ENCODE peak calls at places on chromosomes 2 and 18, in four cellular contexts. S is kidney epithelial cell, I is fibroblast of the aortic adventitia, B is heart left ventricle. A is an unnamed sample.

GRCh38 chr2:133674433-133675331 is 106.4 kb upstream of the NCKAP5 start:
- DNase-seq in S (peak; percentile 12), I (peak; percentile 96), B (no peak), A (peak; percentile 55)

GRCh38 chr2:203453858-203454451 is 81.1 kb downstream of the RAPH1 start:
- DNase-seq in S (no peak), I (peak; percentile 78), B (no peak), A (peak; percentile 24)

GRCh38 chr2:239268082-239268481 is 132.7 kb downstream of the HDAC4 start:
- DNase-seq in S (no peak), I (no peak), B (no peak), A (no peak)

GRCh38 chr18:49459404-49460171 is 857 bp downstream of the DYM start:
- DNase-seq in S (no peak), I (peak; percentile 30), B (no peak), A (no peak)

GRCh38 chr2:222076978-222077690 is 221.7 kb downstream of the PAX3 start:
- DNase-seq in S (no peak), I (no peak), B (no peak), A (no peak)

GRCh38 chr2:27118525-27119329 is at the start of gene CGREF1:
- DNase-seq in S (no peak), I (no peak), B (no peak), A (no peak)

GRCh38 chr2:232519581-232519980 is 607 bp upstream of the PRSS56 start:
- DNase-seq in S (no peak), I (no peak), B (no peak), A (no peak)

GRCh38 chr2:8148260-8148880 is 533.5 kb upstream of the ID2 start:
- DNase-seq in S (peak; percentile 89), I (peak; percentile 91), B (no peak), A (peak; percentile 60)

GRCh38 chr2:133229974-133230373 is 338.3 kb downstream of the NCKAP5 start:
- DNase-seq in S (no peak), I (no peak), B (no peak), A (no peak)

GRCh38 chr2:138732651-138733050 is 47.5 kb downstream of the NXPH2 start:
- DNase-seq in S (no peak), I (no peak), B (no peak), A (no peak)

GRCh38 chr2:878245-878930 is 72.3 kb upstream of the SNTG2 start:
- DNase-seq in S (no peak), I (no peak), B (no peak), A (no peak)

GRCh38 chr18:2143666-2144065 is 427.6 kb downstream of the METTL4 start:
- DNase-seq in S (no peak), I (peak; percentile 65), B (no peak), A (no peak)

GRCh38 chr2:43634604-43635306 is 2.3 kb upstream of the PLEKHH2 start:
- DNase-seq in S (peak; percentile 31), I (peak; percentile 82), B (no peak), A (peak; percentile 30)

GRCh38 chr2:130391058-130391871 is 35.4 kb downstream of the PTPN18 start:
- DNase-seq in S (no peak), I (peak; percentile 64), B (peak; percentile 91), A (no peak)

GRCh38 chr2:192137451-192137850 is 57.3 kb downstream of the TMEFF2 start:
- DNase-seq in S (no peak), I (no peak), B (no peak), A (no peak)

GRCh38 chr2:235679471-235679870 is 185.6 kb downstream of the AGAP1 start:
- DNase-seq in S (no peak), I (no peak), B (no peak), A (no peak)

GRCh38 chr2:64750001-64750816 is 96.5 kb upstream of the SERTAD2 start:
- DNase-seq in S (no peak), I (peak; percentile 62), B (peak; percentile 73), A (no peak)

GRCh38 chr2:215138466-215138865 is at the start of gene ABCA12:
- DNase-seq in S (no peak), I (no peak), B (no peak), A (no peak)

GRCh38 chr2:129193961-129194360 is 785.5 kb upstream of the RAB6C start:
- DNase-seq in S (no peak), I (no peak), B (no peak), A (no peak)

A was measured in non-pigmented ciliary epithelial cell.